ENCODE peak calls at places on chromosomes 12 and 14, in five cellular contexts. One of them, this sample, is unnamed.

GRCh38 chr12:122117979-122118378 is 39.4 kb downstream of the MLXIP start:
- DNase-seq in GM04503: no peak
- DNase-seq in lower lobe of right lung: no peak
- DNase-seq in activated naive CD4-positive, alpha-beta T cell treated with anti-CD3 and anti-CD28 coated beads, Interleukin-2, amount 50 U/mL, for 72 hours: no peak
- DNase-seq in activated gamma-delta T cell treated with Interleukin-2 at 50 U/mL for 16 hours: no peak
- DNase-seq in this sample: no peak

GRCh38 chr14:84343637-84344036 is 1186.3 kb upstream of the FLRT2 start:
- DNase-seq in activated naive CD4-positive, alpha-beta T cell treated with anti-CD3 and anti-CD28 coated beads, Interleukin-2, amount 50 U/mL, for 72 hours: no peak
- DNase-seq in lower lobe of right lung: no peak
- DNase-seq in activated gamma-delta T cell treated with Interleukin-2 at 50 U/mL for 16 hours: no peak
- DNase-seq in GM04503: peak; percentile 4
- DNase-seq in this sample: no peak

GRCh38 chr12:19402743-19403400 is 36.4 kb upstream of the AEBP2 start:
- DNase-seq in activated naive CD4-positive, alpha-beta T cell treated with anti-CD3 and anti-CD28 coated beads, Interleukin-2, amount 50 U/mL, for 72 hours: no peak
- DNase-seq in activated gamma-delta T cell treated with Interleukin-2 at 50 U/mL for 16 hours: no peak
- DNase-seq in GM04503: no peak
- DNase-seq in lower lobe of right lung: peak; percentile 57
- DNase-seq in this sample: no peak

GRCh38 chr12:21607701-21608100 is 3.1 kb upstream of the GYS2 start:
- DNase-seq in activated gamma-delta T cell treated with Interleukin-2 at 50 U/mL for 16 hours: no peak
- DNase-seq in GM04503: no peak
- DNase-seq in lower lobe of right lung: no peak
- DNase-seq in activated naive CD4-positive, alpha-beta T cell treated with anti-CD3 and anti-CD28 coated beads, Interleukin-2, amount 50 U/mL, for 72 hours: no peak
- DNase-seq in this sample: no peak

GRCh38 chr14:23559010-23559920 is 3.2 kb downstream of the THTPA start:
- DNase-seq in activated naive CD4-positive, alpha-beta T cell treated with anti-CD3 and anti-CD28 coated beads, Interleukin-2, amount 50 U/mL, for 72 hours: peak; percentile 78
- DNase-seq in lower lobe of right lung: peak; percentile 74
- DNase-seq in GM04503: no peak
- DNase-seq in activated gamma-delta T cell treated with Interleukin-2 at 50 U/mL for 16 hours: peak; percentile 64
- DNase-seq in this sample: no peak

GRCh38 chr14:75978249-75978731 is 3.5 kb downstream of the TGFB3 start:
- DNase-seq in activated gamma-delta T cell treated with Interleukin-2 at 50 U/mL for 16 hours: peak; percentile 32
- DNase-seq in lower lobe of right lung: no peak
- DNase-seq in GM04503: no peak
- DNase-seq in activated naive CD4-positive, alpha-beta T cell treated with anti-CD3 and anti-CD28 coated beads, Interleukin-2, amount 50 U/mL, for 72 hours: no peak
- DNase-seq in this sample: no peak

GRCh38 chr14:51653096-51653814 is 1.5 kb downstream of the FRMD6 start:
- DNase-seq in GM04503: no peak
- DNase-seq in activated naive CD4-positive, alpha-beta T cell treated with anti-CD3 and anti-CD28 coated beads, Interleukin-2, amount 50 U/mL, for 72 hours: no peak
- DNase-seq in activated gamma-delta T cell treated with Interleukin-2 at 50 U/mL for 16 hours: no peak
- DNase-seq in lower lobe of right lung: no peak
- DNase-seq in this sample: no peak

GRCh38 chr12:10807186-10807585 is at the start of gene TAS2R8:
- DNase-seq in lower lobe of right lung: no peak
- DNase-seq in activated naive CD4-positive, alpha-beta T cell treated with anti-CD3 and anti-CD28 coated beads, Interleukin-2, amount 50 U/mL, for 72 hours: no peak
- DNase-seq in activated gamma-delta T cell treated with Interleukin-2 at 50 U/mL for 16 hours: no peak
- DNase-seq in GM04503: no peak
- DNase-seq in this sample: no peak

GRCh38 chr12:84619053-84619452 is 293.5 kb downstream of the SLC6A15 start:
- DNase-seq in activated naive CD4-positive, alpha-beta T cell treated with anti-CD3 and anti-CD28 coated beads, Interleukin-2, amount 50 U/mL, for 72 hours: no peak
- DNase-seq in GM04503: peak; percentile 1
- DNase-seq in lower lobe of right lung: no peak
- DNase-seq in activated gamma-delta T cell treated with Interleukin-2 at 50 U/mL for 16 hours: no peak
- DNase-seq in this sample: no peak

GRCh38 chr14:79730911-79731310 is 480.4 kb downstream of the DIO2 start:
- DNase-seq in GM04503: no peak
- DNase-seq in activated naive CD4-positive, alpha-beta T cell treated with anti-CD3 and anti-CD28 coated beads, Interleukin-2, amount 50 U/mL, for 72 hours: no peak
- DNase-seq in activated gamma-delta T cell treated with Interleukin-2 at 50 U/mL for 16 hours: no peak
- DNase-seq in lower lobe of right lung: no peak
- DNase-seq in this sample: no peak

GRCh38 chr14:57382283-57382682 is 8.1 kb upstream of the NAA30 start:
- DNase-seq in activated naive CD4-positive, alpha-beta T cell treated with anti-CD3 and anti-CD28 coated beads, Interleukin-2, amount 50 U/mL, for 72 hours: no peak
- DNase-seq in lower lobe of right lung: no peak
- DNase-seq in activated gamma-delta T cell treated with Interleukin-2 at 50 U/mL for 16 hours: no peak
- DNase-seq in GM04503: peak; percentile 64
- DNase-seq in this sample: no peak